ENCODE peak calls at places on chromosomes 1 and 21, in six cellular contexts. P, U, H, Z, Y and I are unnamed samples.

GRCh38 chr21:46189213-46189958 is 5.1 kb upstream of the SPATC1L start:
- DNase-seq in H (peak), Z (no peak), P (no peak), U (peak), Y (peak), I (no peak)

GRCh38 chr1:65319141-65319540 is 9.8 kb downstream of the DNAJC6 start:
- DNase-seq in H (no peak), P (no peak), Z (peak), U (no peak), Y (no peak), I (no peak)

GRCh38 chr1:150235436-150235851 is 468 bp downstream of the ANP32E start:
- DNase-seq in P (peak), Y (no peak), H (peak), U (peak), Z (no peak), I (no peak)

GRCh38 chr1:204438628-204439027 is 27.0 kb upstream of the PPP1R15B start:
- DNase-seq in P (no peak), Y (peak), Z (no peak), U (no peak), H (peak), I (no peak)

GRCh38 chr1:206556748-206557635 is 49.7 kb downstream of the RASSF5 start:
- DNase-seq in U (peak), H (peak), P (peak), Z (no peak), Y (no peak), I (peak)

GRCh38 chr1:209896346-209896745 is 41.7 kb upstream of the SYT14 start:
- DNase-seq in Z (no peak), P (no peak), U (no peak), Y (peak), H (peak), I (no peak)

GRCh38 chr1:215022723-215023122 is 59.8 kb upstream of the KCNK2 start:
- DNase-seq in Y (peak), H (peak), U (no peak), Z (no peak), P (no peak), I (no peak)

GRCh38 chr21:32372755-32373154 is 20.1 kb downstream of the URB1 start:
- DNase-seq in P (no peak), Y (peak), Z (no peak), U (no peak), H (peak), I (no peak)

GRCh38 chr21:25908495-25908894 is 173.7 kb downstream of the GABPA start:
- DNase-seq in Z (no peak), Y (no peak), U (no peak), H (peak), P (no peak), I (no peak)

GRCh38 chr1:185991266-185991665 is 257.1 kb downstream of the HMCN1 start:
- DNase-seq in H (no peak), U (no peak), Y (no peak), P (no peak), Z (no peak), I (no peak)

GRCh38 chr1:89702520-89703045 is 69.7 kb downstream of the LRRC8C start:
- DNase-seq in H (no peak), U (no peak), P (no peak), Y (no peak), Z (no peak), I (no peak)

GRCh38 chr1:247493106-247493505 is 35.2 kb upstream of the OR2B11 start:
- DNase-seq in Y (no peak), P (no peak), H (no peak), U (no peak), Z (no peak), I (no peak)

GRCh38 chr21:42233067-42233981 is 14.4 kb downstream of the ABCG1 start:
- DNase-seq in U (peak), P (peak), Y (peak), H (no peak), Z (peak), I (peak)

GRCh38 chr1:115275216-115275615 is 62.8 kb downstream of the NGF start:
- DNase-seq in Y (no peak), H (no peak), P (peak), Z (no peak), U (no peak), I (no peak)

GRCh38 chr21:44870748-44871495 is 2.6 kb downstream of the PTTG1IP start:
- DNase-seq in H (peak), P (no peak), Z (no peak), Y (no peak), U (no peak), I (no peak)

GRCh38 chr1:205071801-205072200 is 12.5 kb downstream of the TMEM81 start:
- DNase-seq in U (no peak), Z (no peak), P (no peak), Y (no peak), H (no peak), I (no peak)

GRCh38 chr1:48776400-48777218 is at the start of gene BEND5:
- DNase-seq in U (peak), Y (no peak), Z (peak), P (no peak), H (no peak), I (peak)